ENCODE peak calls at places on chromosomes 12 and 14, in eight cellular contexts. D is BJ; N is upper lobe of left lung; Z is uterus; P is type B pancreatic cell; B is fibroblast of lung; S is A549; G is CD8-positive, alpha-beta T cell. M is an unnamed sample.
A peak's percentile ranks its signal among the peaks of the same experiment; 100 is the strongest.

GRCh38 chr14:93085916-93086315 is 29.8 kb downstream of the ITPK1 start:
- DNase-seq in D (no peak), N (no peak), Z (no peak), P (no peak), B (peak; percentile 42), S (peak; percentile 16), G (no peak), M (no peak)

GRCh38 chr12:131944601-131945251 is 5.0 kb upstream of the EP400 start:
- DNase-seq in D (no peak), N (peak; percentile 80), Z (no peak), P (no peak), B (no peak), S (no peak), G (no peak), M (peak; percentile 34)

GRCh38 chr12:128930591-128930990 is 77.3 kb downstream of the GLT1D1 start:
- DNase-seq in D (no peak), N (no peak), Z (no peak), P (no peak), B (no peak), S (no peak), G (no peak), M (no peak)

GRCh38 chr12:17108877-17109520 is 503.0 kb upstream of the LMO3 start:
- DNase-seq in D (no peak), N (no peak), Z (no peak), P (no peak), B (peak; percentile 40), S (peak; percentile 15), G (no peak), M (no peak)

GRCh38 chr14:53151867-53152626 is 1.1 kb downstream of the DDHD1 start:
- DNase-seq in D (no peak), N (peak; percentile 90), Z (peak; percentile 35), P (peak; percentile 72), B (peak; percentile 47), S (peak; percentile 68), G (peak; percentile 52), M (peak; percentile 52)

GRCh38 chr14:50846171-50846880 is 15.4 kb upstream of the NIN start:
- DNase-seq in D (peak; percentile 47), N (no peak), Z (no peak), P (no peak), B (peak; percentile 95), S (peak; percentile 15), G (no peak), M (no peak)

GRCh38 chr12:109264943-109265650 is 44.0 kb downstream of the FOXN4 start:
- DNase-seq in D (no peak), N (no peak), Z (no peak), P (no peak), B (no peak), S (no peak), G (no peak), M (no peak)

GRCh38 chr12:71174825-71175224 is 17.0 kb upstream of the TSPAN8 start:
- DNase-seq in D (no peak), N (no peak), Z (no peak), P (no peak), B (no peak), S (no peak), G (no peak), M (no peak)

GRCh38 chr14:61453103-61453767 is 131.9 kb downstream of the PRKCH start:
- DNase-seq in D (no peak), N (no peak), Z (no peak), P (no peak), B (no peak), S (no peak), G (no peak), M (no peak)

GRCh38 chr14:78633747-78634146 is 463.6 kb downstream of the NRXN3 start:
- DNase-seq in D (no peak), N (no peak), Z (no peak), P (no peak), B (no peak), S (no peak), G (no peak), M (no peak)

GRCh38 chr14:54568821-54569591 is 2.1 kb downstream of the SAMD4A start:
- DNase-seq in D (no peak), N (no peak), Z (peak; percentile 32), P (no peak), B (peak; percentile 45), S (no peak), G (no peak), M (no peak)

GRCh38 chr12:43917896-43918295 is 82.0 kb downstream of the TMEM117 start:
- DNase-seq in D (no peak), N (no peak), Z (no peak), P (no peak), B (no peak), S (no peak), G (no peak), M (no peak)

GRCh38 chr12:43914391-43914790 is 78.5 kb downstream of the TMEM117 start:
- DNase-seq in D (no peak), N (no peak), Z (no peak), P (no peak), B (no peak), S (no peak), G (no peak), M (no peak)

GRCh38 chr12:43912851-43913250 is 77.0 kb downstream of the TMEM117 start:
- DNase-seq in D (peak; percentile 4), N (no peak), Z (no peak), P (no peak), B (no peak), S (no peak), G (no peak), M (no peak)

DNA sequence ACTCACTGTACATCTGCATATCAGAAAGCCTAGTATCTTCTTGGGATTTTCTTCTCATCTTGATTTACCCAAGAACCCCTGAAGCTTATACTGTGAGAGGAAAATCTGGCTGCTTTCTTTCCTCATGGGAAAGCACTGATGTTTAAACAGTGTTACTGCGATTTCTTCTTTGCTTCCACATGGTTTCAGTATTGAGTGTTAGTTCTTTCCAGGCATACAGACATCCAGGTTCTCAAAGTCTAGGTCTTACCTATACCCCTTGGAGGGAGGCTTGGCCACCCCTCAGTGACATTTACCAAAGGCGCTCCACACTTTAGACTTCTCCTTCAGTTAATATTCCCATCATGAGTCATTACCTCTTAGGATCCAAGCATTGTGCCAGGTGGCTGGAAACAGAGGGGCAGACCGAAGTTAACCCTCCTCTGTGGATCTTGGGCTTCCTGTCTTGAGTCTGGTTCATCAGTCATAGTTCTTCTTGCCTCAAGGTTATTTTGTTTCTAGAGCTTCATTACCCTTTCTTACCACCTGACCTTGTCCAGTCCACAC is 79.1 kb downstream of the TMEM117 start:
- DNase-seq in D (no peak), N (no peak), Z (no peak), P (no peak), B (peak; percentile 6), S (peak; percentile 19), G (no peak), M (no peak)
- TF ChIP-seq CTCF in D (peak; percentile 33), N (no peak), Z (no peak), P (peak; percentile 56), B (no peak), S (peak; percentile 26), G (no peak), M (no peak)

GRCh38 chr14:96102071-96102856 is 63.1 kb downstream of the C14orf132 start:
- DNase-seq in D (no peak), N (no peak), Z (no peak), P (no peak), B (peak; percentile 32), S (no peak), G (no peak), M (no peak)
- TF ChIP-seq CTCF in D (peak; percentile 35), N (no peak), Z (no peak), P (no peak), B (no peak), S (no peak), G (no peak), M (no peak)

DNA sequence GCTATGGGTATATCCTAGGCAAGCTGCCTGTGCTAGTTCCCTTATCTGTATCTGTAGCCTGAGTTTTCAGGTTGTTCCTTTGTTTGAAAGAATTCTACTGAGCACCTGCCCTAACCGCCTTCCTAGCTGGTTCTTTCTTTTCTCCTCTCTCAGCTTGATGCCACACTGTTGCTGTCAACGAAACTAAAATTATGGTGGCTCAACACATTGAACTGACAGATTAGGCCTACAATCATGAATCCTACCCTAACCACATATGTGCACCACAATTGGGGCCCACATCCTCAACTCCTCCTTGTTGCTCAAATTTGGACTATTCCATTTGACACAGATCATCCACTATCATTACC is 36.2 kb upstream of the RESF1 start:
- DNase-seq in D (no peak), N (no peak), Z (no peak), P (no peak), B (no peak), S (no peak), G (no peak), M (no peak)
- TF ChIP-seq CTCF in D (no peak), N (no peak), Z (no peak), P (no peak), B (no peak), S (no peak), G (no peak), M (no peak)

DNA sequence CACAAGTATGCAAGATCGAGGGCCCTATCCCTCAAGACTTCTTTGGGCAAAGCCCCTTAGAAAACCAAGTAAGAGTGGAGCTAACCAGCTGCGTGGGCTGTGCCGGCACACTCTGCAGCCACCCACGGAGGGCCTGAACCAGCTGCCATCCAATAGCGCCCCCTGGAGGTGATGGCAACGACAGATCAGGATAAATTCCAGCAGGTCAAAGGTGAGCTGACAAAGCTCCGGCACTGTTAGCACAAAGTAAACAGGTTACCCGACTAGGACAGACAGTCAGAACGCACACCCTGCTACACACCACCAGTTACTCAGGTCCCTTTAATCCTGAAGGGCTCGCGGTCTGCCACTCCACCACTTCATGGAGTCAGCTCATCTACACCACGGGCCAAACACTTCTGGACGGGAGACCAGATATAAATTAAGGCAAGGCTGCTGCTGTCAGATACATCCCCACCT is 4.9 kb downstream of the ZBTB39 start:
- DNase-seq in D (no peak), N (no peak), Z (peak; percentile 42), P (peak; percentile 80), B (peak; percentile 21), S (peak; percentile 75), G (peak; percentile 55), M (peak; percentile 61)
- TF ChIP-seq CTCF in D (peak; percentile 79), N (peak; percentile 80), Z (peak; percentile 70), P (peak; percentile 81), B (peak; percentile 50), S (peak; percentile 79), G (peak; percentile 68), M (peak; percentile 81)

GRCh38 chr12:125549836-125550235 is 484.6 kb downstream of the AACS start:
- DNase-seq in D (no peak), N (no peak), Z (no peak), P (no peak), B (no peak), S (peak; percentile 6), G (no peak), M (no peak)
- TF ChIP-seq CTCF in D (peak; percentile 37), N (no peak), Z (no peak), P (peak; percentile 59), B (peak; percentile 24), S (no peak), G (no peak), M (peak; percentile 26)

DNA sequence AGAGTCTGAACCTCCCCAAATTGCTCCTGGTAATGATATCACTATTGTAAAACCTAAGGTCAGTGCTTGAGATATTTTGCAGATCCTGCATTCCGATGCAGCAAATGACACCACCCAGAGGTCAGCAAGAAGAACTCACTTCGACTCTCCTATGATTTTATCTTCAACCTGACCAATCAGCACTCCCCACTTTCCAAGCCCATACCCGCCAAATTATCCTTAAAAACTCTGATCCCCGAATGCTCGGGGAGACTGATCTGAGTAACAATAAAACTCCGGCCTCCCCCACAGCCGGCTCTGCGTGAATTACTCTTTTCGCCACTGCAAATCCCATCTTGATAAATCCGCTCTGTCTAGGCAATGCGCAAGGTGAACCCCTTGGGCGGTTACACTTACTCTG is 1.2 kb downstream of the NPC2 start:
- DNase-seq in D (no peak), N (no peak), Z (no peak), P (no peak), B (peak; percentile 43), S (peak; percentile 59), G (no peak), M (no peak)
- TF ChIP-seq CTCF in D (peak; percentile 39), N (no peak), Z (no peak), P (peak; percentile 52), B (no peak), S (peak; percentile 46), G (no peak), M (peak; percentile 35)